ENCODE peak calls at places on chromosome 9, in five cellular contexts. One of them, this sample, is unnamed.
A peak's percentile ranks its signal among the peaks of the same experiment; 100 is the strongest.

GRCh38 chr9:115649991-115650472 is 503.6 kb upstream of the PAPPA start:
- DNase-seq in spleen: no peak
- DNase-seq in H4: peak; percentile 80
- DNase-seq in lower lobe of right lung: no peak
- DNase-seq in Panc1: no peak
- DNase-seq in this sample: no peak

GRCh38 chr9:20303066-20303465 is 319.2 kb downstream of the MLLT3 start:
- DNase-seq in spleen: no peak
- DNase-seq in Panc1: no peak
- DNase-seq in H4: no peak
- DNase-seq in lower lobe of right lung: no peak
- DNase-seq in this sample: no peak

GRCh38 chr9:110655723-110656641 is 12.6 kb upstream of the MUSK start:
- DNase-seq in lower lobe of right lung: no peak
- DNase-seq in Panc1: no peak
- DNase-seq in H4: no peak
- DNase-seq in spleen: no peak
- DNase-seq in this sample: no peak

GRCh38 chr9:106880863-106881262 is 17.9 kb downstream of the ZNF462 start:
- DNase-seq in lower lobe of right lung: no peak
- DNase-seq in Panc1: no peak
- DNase-seq in spleen: no peak
- DNase-seq in H4: no peak
- DNase-seq in this sample: no peak

GRCh38 chr9:127021664-127022337 is 100.6 kb downstream of the ANGPTL2 start:
- DNase-seq in H4: peak; percentile 85
- DNase-seq in Panc1: no peak
- DNase-seq in spleen: no peak
- DNase-seq in lower lobe of right lung: peak; percentile 59
- DNase-seq in this sample: no peak

GRCh38 chr9:101138516-101138915 is 110.0 kb downstream of the PLPPR1 start:
- DNase-seq in Panc1: no peak
- DNase-seq in H4: no peak
- DNase-seq in spleen: no peak
- DNase-seq in lower lobe of right lung: no peak
- DNase-seq in this sample: no peak

GRCh38 chr9:69949396-69949795 is 94.3 kb upstream of the MAMDC2 start:
- DNase-seq in Panc1: no peak
- DNase-seq in spleen: no peak
- DNase-seq in lower lobe of right lung: no peak
- DNase-seq in H4: no peak
- DNase-seq in this sample: no peak

GRCh38 chr9:111027798-111028197 is 10.5 kb downstream of the LPAR1 start:
- DNase-seq in lower lobe of right lung: no peak
- DNase-seq in Panc1: no peak
- DNase-seq in spleen: no peak
- DNase-seq in H4: no peak
- DNase-seq in this sample: no peak

GRCh38 chr9:128575469-128575868 is 23.1 kb downstream of the SPTAN1 start:
- DNase-seq in H4: no peak
- DNase-seq in spleen: no peak
- DNase-seq in Panc1: no peak
- DNase-seq in lower lobe of right lung: no peak
- DNase-seq in this sample: no peak

GRCh38 chr9:113901196-113901818 is 25.2 kb downstream of the ZNF618 start:
- DNase-seq in H4: no peak
- DNase-seq in spleen: no peak
- DNase-seq in Panc1: no peak
- DNase-seq in lower lobe of right lung: no peak
- DNase-seq in this sample: no peak

GRCh38 chr9:127918201-127919107 is 1.6 kb upstream of the ST6GALNAC4 start:
- DNase-seq in lower lobe of right lung: peak; percentile 58
- DNase-seq in Panc1: no peak
- DNase-seq in H4: peak; percentile 48
- DNase-seq in spleen: no peak
- DNase-seq in this sample: no peak

GRCh38 chr9:84327184-84327583 is 13.4 kb downstream of the SLC28A3 start:
- DNase-seq in H4: no peak
- DNase-seq in spleen: no peak
- DNase-seq in Panc1: no peak
- DNase-seq in lower lobe of right lung: no peak
- DNase-seq in this sample: no peak

GRCh38 chr9:133991211-133991921 is 758 bp downstream of the VAV2 start:
- DNase-seq in Panc1: no peak
- DNase-seq in H4: no peak
- DNase-seq in lower lobe of right lung: peak; percentile 51
- DNase-seq in spleen: peak; percentile 79
- DNase-seq in this sample: no peak

GRCh38 chr9:34097865-34098264 is 28.6 kb downstream of the DCAF12 start:
- DNase-seq in Panc1: no peak
- DNase-seq in spleen: peak; percentile 3
- DNase-seq in lower lobe of right lung: no peak
- DNase-seq in H4: no peak
- DNase-seq in this sample: no peak

GRCh38 chr9:124716795-124717194 is 54.3 kb downstream of the NR6A1 start:
- DNase-seq in H4: no peak
- DNase-seq in lower lobe of right lung: no peak
- DNase-seq in spleen: no peak
- DNase-seq in Panc1: no peak
- DNase-seq in this sample: no peak